ENCODE peak calls at places on chromosomes 4 and X, in six cellular contexts. U is CD4-positive, CD25-positive, alpha-beta regulatory T cell; X is right cardiac atrium; C is ovary; L is psoas muscle; D is astrocyte. F is an unnamed sample.

GRCh38 chrX:101257448-101258259 is 33.5 kb downstream of the TAF7L start:
- DNase-seq in D (peak), X (no peak), U (no peak), C (no peak), L (no peak), F (no peak)

GRCh38 chrX:14936561-14936960 is 63.3 kb downstream of the MOSPD2 start:
- DNase-seq in X (no peak), L (no peak), C (no peak), U (no peak), D (peak), F (no peak)

GRCh38 chrX:112043997-112044396 is 38.6 kb downstream of the TRPC5 start:
- DNase-seq in U (no peak), D (no peak), L (no peak), C (no peak), X (no peak), F (no peak)

GRCh38 chrX:49199906-49200771 is at the start of gene SYP:
- DNase-seq in D (peak), C (peak), X (peak), U (peak), L (peak), F (peak)

GRCh38 chr4:12949719-12950118 is 534.4 kb downstream of the RAB28 start:
- DNase-seq in L (no peak), C (no peak), U (no peak), D (no peak), X (no peak), F (no peak)

GRCh38 chr4:138039010-138039409 is 203.1 kb downstream of the SLC7A11 start:
- DNase-seq in U (no peak), L (no peak), C (no peak), D (peak), X (no peak), F (no peak)

GRCh38 chr4:150283689-150284088 is 205.4 kb downstream of the DCLK2 start:
- DNase-seq in D (peak), L (no peak), U (no peak), X (no peak), C (no peak), F (no peak)

GRCh38 chr4:28636971-28637370 is 1776.3 kb downstream of the STIM2 start:
- DNase-seq in D (no peak), C (no peak), L (no peak), U (no peak), X (no peak), F (no peak)

GRCh38 chr4:147754037-147754445 is 22.2 kb downstream of the ARHGAP10 start:
- DNase-seq in U (no peak), L (no peak), C (no peak), D (peak), X (no peak), F (no peak)

GRCh38 chrX:10235851-10236250 is 79.1 kb downstream of the CLCN4 start:
- DNase-seq in U (no peak), C (no peak), L (no peak), X (no peak), D (peak), F (no peak)

GRCh38 chr4:22881416-22881815 is 188.7 kb downstream of the GBA3 start:
- DNase-seq in L (no peak), D (no peak), C (no peak), X (no peak), U (no peak), F (no peak)

GRCh38 chr4:158121203-158121586 is 51.6 kb downstream of the GASK1B start:
- DNase-seq in U (no peak), D (peak), L (no peak), X (no peak), C (peak), F (no peak)

GRCh38 chr4:127888559-127888958 is 7.9 kb downstream of the PLK4 start:
- DNase-seq in X (no peak), D (no peak), U (no peak), C (no peak), L (no peak), F (no peak)

GRCh38 chr4:184329235-184330007 is 111.7 kb upstream of the ENPP6 start:
- DNase-seq in D (no peak), U (no peak), L (no peak), C (no peak), X (no peak), F (no peak)

GRCh38 chr4:76993787-76994641 is 44.5 kb downstream of the SEPTIN11 start:
- DNase-seq in U (peak), X (no peak), D (no peak), C (no peak), L (no peak), F (no peak)

GRCh38 chrX:153928846-153929245 is 2.8 kb upstream of the ARHGAP4 start:
- DNase-seq in D (no peak), U (no peak), L (no peak), C (no peak), X (no peak), F (no peak)
- H3K27ac ChIP-seq in D (no peak), U (peak), L (peak), C (no peak), X (no peak), F (no peak)

DNA sequence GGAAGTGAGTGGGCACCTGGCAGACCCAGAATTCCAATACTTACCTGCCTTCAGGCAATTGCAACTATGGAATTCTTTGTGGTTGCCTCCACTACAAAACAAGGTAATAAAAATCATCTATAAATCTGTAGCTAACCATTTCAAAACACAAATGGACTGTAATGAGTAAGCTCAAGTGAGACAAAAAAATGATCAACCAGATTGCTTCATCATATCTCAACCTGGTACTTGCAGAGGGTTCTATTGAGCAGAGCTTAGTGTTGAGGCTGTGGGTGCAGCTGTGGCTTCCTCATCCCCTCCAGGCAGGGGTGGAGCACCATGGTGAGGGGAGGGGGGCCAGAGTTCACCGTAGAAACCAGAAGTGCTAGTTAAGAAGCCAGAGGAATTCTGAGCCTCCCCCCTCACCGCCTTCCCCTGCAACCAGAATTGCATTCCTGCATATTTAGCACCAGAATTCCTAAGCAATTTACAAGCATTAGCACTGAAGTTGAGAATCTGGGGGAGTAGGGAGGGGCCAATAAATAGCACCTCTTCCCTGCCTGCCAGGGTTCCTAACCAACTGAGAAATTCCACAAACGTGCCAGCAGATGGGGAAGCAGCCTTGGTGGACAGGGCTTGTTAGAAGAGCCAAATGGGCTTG is 11.5 kb downstream of the CTAG1A start:
- DNase-seq in D (peak), U (no peak), X (no peak), C (peak), L (no peak), F (no peak)
- H3K27ac ChIP-seq in D (no peak), U (no peak), X (no peak), C (no peak), L (no peak), F (no peak)

GRCh38 chr4:74410272-74410671 is 34.7 kb upstream of the AREG start:
- DNase-seq in X (no peak), U (no peak), D (peak), C (no peak), L (no peak), F (no peak)
- H3K27ac ChIP-seq in X (no peak), U (no peak), D (no peak), C (no peak), L (no peak), F (no peak)

GRCh38 chrX:115583730-115584004 is 22.7 kb downstream of the PLS3 start:
- DNase-seq in C (no peak), U (no peak), L (no peak), X (no peak), D (no peak), F (no peak)

GRCh38 chrX:115584715-115585114 is 23.7 kb downstream of the PLS3 start:
- DNase-seq in D (peak), C (no peak), X (no peak), L (no peak), U (no peak), F (no peak)

GRCh38 chrX:115579786-115580294 is 18.9 kb downstream of the PLS3 start:
- DNase-seq in L (no peak), U (no peak), X (no peak), D (no peak), C (no peak), F (no peak)

GRCh38 chrX:115582871-115583729 is 22.1 kb downstream of the PLS3 start:
- DNase-seq in U (no peak), L (no peak), C (no peak), D (peak), X (no peak), F (no peak)

GRCh38 chrX:115582035-115582870 is 21.3 kb downstream of the PLS3 start:
- DNase-seq in C (no peak), U (no peak), L (no peak), D (peak), X (peak), F (no peak)
- H3K27ac ChIP-seq in C (peak), U (no peak), L (peak), D (peak), X (peak), F (peak)

GRCh38 chr4:26361287-26361686 is 40.5 kb downstream of the RBPJ start:
- DNase-seq in C (no peak), X (no peak), D (no peak), L (no peak), U (no peak), F (no peak)

GRCh38 chr4:26362745-26363439 is 42.1 kb downstream of the RBPJ start:
- DNase-seq in U (no peak), D (peak), C (no peak), L (no peak), X (no peak), F (no peak)

GRCh38 chr4:26368685-26369084 is 47.9 kb downstream of the RBPJ start:
- DNase-seq in X (no peak), D (no peak), U (no peak), C (no peak), L (no peak), F (no peak)

GRCh38 chr4:26369132-26370036 is 48.6 kb downstream of the RBPJ start:
- DNase-seq in L (no peak), X (no peak), C (no peak), U (no peak), D (peak), F (no peak)

DNA sequence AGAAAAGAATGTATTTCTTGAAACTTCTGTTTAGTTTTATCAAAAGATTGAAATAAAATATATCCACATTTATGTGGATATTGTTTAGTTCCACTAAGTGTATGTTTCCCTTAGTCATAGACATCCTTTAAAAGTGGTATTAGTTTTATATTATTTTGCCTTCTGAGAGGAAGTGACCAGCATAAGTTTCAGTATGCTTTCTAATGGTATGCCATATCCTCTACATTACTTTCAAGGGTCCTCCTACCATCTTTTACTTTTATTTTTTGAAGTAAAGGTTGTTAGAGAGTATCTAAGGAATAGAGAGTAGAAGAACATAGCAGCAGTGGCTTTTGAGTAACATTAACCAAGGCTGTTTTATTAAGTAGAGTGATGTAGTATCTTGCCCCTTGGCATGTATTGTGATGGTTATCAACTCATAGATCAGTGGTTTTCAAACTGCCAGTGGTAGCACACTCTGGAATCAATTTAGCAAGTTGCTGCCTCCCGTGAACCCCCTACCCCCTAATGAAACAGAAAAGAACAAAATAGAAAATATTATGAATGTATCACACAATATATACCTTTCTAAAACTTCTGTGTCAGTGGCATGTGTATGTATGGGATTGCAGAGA is 44.8 kb downstream of the RBPJ start:
- DNase-seq in X (no peak), C (no peak), D (no peak), U (no peak), L (no peak), F (no peak)
- H3K27ac ChIP-seq in X (no peak), C (no peak), D (no peak), U (no peak), L (no peak), F (no peak)